ENCODE peak calls at places on chromosomes 7 and 10, in five cellular contexts. U, Z, K, I and R are unnamed samples. For H3K4me1, the result is how much of the 10 kb centered on the place peaks cover.

GRCh38 chr10:94076325-94076841 is 82.7 kb downstream of the PLCE1 start:
- DNase-seq in U (no peak), Z (no peak), K (peak), I (no peak), R (no peak)

GRCh38 chr7:3915337-3915865 is 614.3 kb downstream of the SDK1 start:
- DNase-seq in U (no peak), Z (no peak), K (no peak), I (no peak), R (no peak)

GRCh38 chr7:5414876-5415275 is 8.8 kb downstream of the TNRC18 start:
- DNase-seq in U (no peak), Z (no peak), K (peak), I (peak), R (peak)

GRCh38 chr10:27564381-27564780 is 60.3 kb downstream of the RAB18 start:
- DNase-seq in U (no peak), Z (no peak), K (no peak), I (no peak), R (no peak)

GRCh38 chr7:150451833-150452431 is 1.5 kb downstream of the GIMAP8 start:
- DNase-seq in U (no peak), Z (no peak), K (no peak), I (no peak), R (no peak)

GRCh38 chr10:112115781-112116385 is 67.7 kb downstream of the GPAM start:
- DNase-seq in U (peak), Z (no peak), K (no peak), I (peak), R (no peak)

GRCh38 chr7:146291900-146292299 is 175.3 kb downstream of the CNTNAP2 start:
- DNase-seq in U (no peak), Z (no peak), K (no peak), I (no peak), R (no peak)

GRCh38 chr10:10803273-10803672 is 214.4 kb upstream of the CELF2 start:
- DNase-seq in U (no peak), Z (no peak), K (no peak), I (no peak), R (no peak)

GRCh38 chr7:5064391-5065106 is 18.9 kb downstream of the RBAK start:
- DNase-seq in U (no peak), Z (no peak), K (peak), I (no peak), R (no peak)

GRCh38 chr7:157521061-157521731 is 184.4 kb downstream of the DNAJB6 start:
- DNase-seq in U (no peak), Z (peak), K (no peak), I (no peak), R (no peak)

GRCh38 chr7:117041822-117042221 is 88.5 kb downstream of the ST7 start:
- DNase-seq in U (no peak), Z (no peak), K (no peak), I (no peak), R (no peak)

GRCh38 chr7:27303021-27303420 is 60.4 kb downstream of the EVX1 start:
- DNase-seq in U (no peak), Z (no peak), K (no peak), I (peak), R (no peak)

GRCh38 chr10:43137701-43137970 is 609 bp upstream of the CSGALNACT2 start:
- DNase-seq in U (no peak), Z (no peak), K (peak), I (peak), R (peak)

GRCh38 chr7:43872401-43873165 is 3.3 kb upstream of the MRPS24 start:
- DNase-seq in U (no peak), Z (peak), K (peak), I (no peak), R (no peak)

GRCh38 chr7:30920584-30921539 is 9.2 kb downstream of the AQP1 start:
- DNase-seq in U (peak), Z (peak), K (peak), I (peak), R (peak)

GRCh38 chr10:64396105-64396504 is 874.9 kb downstream of the REEP3 start:
- DNase-seq in U (no peak), Z (no peak), K (peak), I (no peak), R (no peak)

GRCh38 chr7:20470726-20471125 is 140.0 kb downstream of the ITGB8 start:
- DNase-seq in U (no peak), Z (no peak), K (peak), I (no peak), R (no peak)

GRCh38 chr7:35003679-35004278 is 33.5 kb downstream of the DPY19L1 start:
- DNase-seq in U (peak), Z (peak), K (peak), I (peak), R (peak)

GRCh38 chr7:98216941-98217622 is 5.8 kb downstream of the BHLHA15 start:
- DNase-seq in U (peak), Z (peak), K (no peak), I (no peak), R (peak)

GRCh38 chr7:81051811-81052413 is 133.1 kb upstream of the SEMA3C start:
- DNase-seq in U (no peak), Z (no peak), K (peak), I (no peak), R (no peak)

GRCh38 chr7:98372993-98373392 is 27.9 kb downstream of the BAIAP2L1 start:
- DNase-seq in U (no peak), Z (no peak), K (peak), I (no peak), R (no peak)

GRCh38 chr7:130987092-130987491 is 253.1 kb upstream of the KLF14 start:
- DNase-seq in U (no peak), Z (no peak), K (peak), I (peak), R (no peak)

GRCh38 chr7:455110-455928 is 64.3 kb downstream of the PDGFA start:
- DNase-seq in U (peak), Z (no peak), K (no peak), I (peak), R (peak)

GRCh38 chr7:68438016-68438415 is 1160.3 kb upstream of the AUTS2 start:
- DNase-seq in U (no peak), Z (no peak), K (no peak), I (no peak), R (no peak)

GRCh38 chr10:53090725-53091124 is 318.1 kb upstream of the MBL2 start:
- DNase-seq in U (no peak), Z (no peak), K (no peak), I (no peak), R (no peak)

GRCh38 chr10:84140036-84140379 is 699 bp downstream of the GHITM start:
- DNase-seq in U (peak), Z (no peak), K (peak), I (peak), R (peak)

GRCh38 chr7:122380993-122381392 is 76.4 kb upstream of the FEZF1 start:
- DNase-seq in U (no peak), Z (no peak), K (no peak), I (no peak), R (no peak)

GRCh38 chr7:133052357-133052756 is 29.5 kb downstream of the CHCHD3 start:
- DNase-seq in U (no peak), Z (no peak), K (peak), I (no peak), R (no peak)

GRCh38 chr7:66967029-66967428 is 28.4 kb downstream of the SBDS start:
- DNase-seq in U (no peak), Z (peak), K (no peak), I (no peak), R (no peak)
- TF ChIP-seq CTCF in U (no peak), Z (no peak), K (no peak), I (no peak), R (no peak)

GRCh38 chr7:47326808-47327207 is 255.1 kb downstream of the TNS3 start:
- DNase-seq in U (no peak), Z (peak), K (peak), I (peak), R (no peak)
- H3K4me3 ChIP-seq in U (no peak), Z (peak), K (peak), I (no peak), R (no peak)

GRCh38 chr10:120458432-120458831 is 1.4 kb downstream of the PLPP4 start:
- DNase-seq in U (no peak), Z (no peak), K (no peak), I (no peak), R (no peak)
- H3K4me1 ChIP-seq in U (under half), Z (under half), K (under half), I (under half), R (under half)

DNA sequence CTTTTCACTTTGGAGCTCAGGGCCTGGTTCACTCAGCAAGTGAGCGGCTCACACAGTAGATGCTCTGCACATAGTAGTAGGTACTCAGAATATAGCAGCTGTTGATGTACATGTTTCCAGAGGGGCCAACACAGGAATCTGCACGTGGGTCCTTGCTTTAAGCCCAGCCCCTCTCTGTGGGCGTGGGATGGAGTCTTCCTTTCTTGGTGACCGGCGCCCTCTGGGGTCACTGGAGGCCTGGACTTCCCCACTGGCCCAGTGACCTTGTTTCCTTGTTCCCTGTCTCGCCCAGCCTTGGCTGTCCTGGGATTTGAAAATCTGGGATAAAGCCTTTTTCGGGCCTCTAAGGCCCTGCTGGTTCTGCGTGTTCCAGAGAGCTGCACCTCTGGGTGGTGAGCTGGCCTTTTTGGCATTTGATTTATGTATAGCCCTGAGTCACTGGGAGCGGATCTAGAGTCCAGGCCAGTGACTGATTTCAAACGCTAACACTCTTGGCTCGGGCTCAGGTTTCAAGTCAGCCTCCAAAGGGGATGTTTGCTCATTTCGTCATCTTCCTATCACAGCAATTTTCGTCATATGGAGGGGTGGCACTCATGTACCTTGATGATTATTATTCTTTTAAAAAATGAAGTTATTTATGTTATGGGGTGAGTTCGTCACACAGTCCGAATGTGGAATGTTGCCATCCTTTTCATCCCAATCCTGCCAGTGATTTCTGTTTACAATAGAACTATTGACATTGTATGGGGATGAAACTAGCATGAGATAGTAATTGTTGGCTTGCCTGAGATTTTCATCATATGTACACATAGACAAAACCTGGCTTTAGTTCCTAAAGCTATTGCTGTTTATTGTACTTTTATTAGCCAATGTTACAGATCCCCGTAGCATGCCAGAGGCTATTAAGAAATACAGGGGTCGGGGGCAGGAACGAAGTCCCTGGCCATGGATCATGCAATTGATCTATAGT is 65.5 kb downstream of the CUX1 start:
- DNase-seq in U (peak), Z (peak), K (peak), I (peak), R (peak)
- TF ChIP-seq CTCF in U (no peak), Z (no peak), K (no peak), I (no peak), R (no peak)

DNA sequence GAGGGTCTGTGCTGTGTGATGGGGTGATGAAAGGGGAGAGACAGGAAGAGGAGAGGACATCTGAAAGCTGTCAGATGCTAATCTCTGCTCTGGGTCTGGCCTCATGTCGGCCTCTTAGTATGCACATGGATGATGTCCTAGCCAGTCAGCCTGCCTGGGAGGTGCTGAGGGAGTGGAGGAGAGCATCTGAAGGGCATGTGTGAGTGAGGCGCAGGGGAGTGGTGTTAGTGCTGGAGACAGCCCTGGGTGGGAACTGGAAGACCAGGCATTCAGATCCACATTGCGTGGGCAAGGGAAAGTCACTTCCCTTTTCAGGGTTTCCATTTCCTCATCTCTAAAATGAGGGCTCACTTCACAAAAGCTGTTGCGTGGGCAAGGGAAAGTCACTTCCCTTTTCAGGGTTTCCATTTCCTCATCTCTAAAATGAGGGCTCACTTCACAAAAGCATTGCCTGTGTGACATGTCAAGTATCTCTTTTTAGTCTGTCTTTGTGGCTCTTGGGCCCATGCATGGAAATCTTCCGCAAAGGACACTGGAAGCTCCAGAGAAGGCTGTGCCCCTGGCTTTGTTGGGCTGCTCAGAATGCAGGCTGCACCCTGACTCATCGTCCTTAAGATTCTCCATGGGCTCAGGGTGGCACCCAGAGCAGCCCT is 10.1 kb downstream of the SFTPD start:
- DNase-seq in U (no peak), Z (peak), K (no peak), I (no peak), R (peak)
- H3K4me3 ChIP-seq in U (no peak), Z (no peak), K (no peak), I (no peak), R (no peak)

DNA sequence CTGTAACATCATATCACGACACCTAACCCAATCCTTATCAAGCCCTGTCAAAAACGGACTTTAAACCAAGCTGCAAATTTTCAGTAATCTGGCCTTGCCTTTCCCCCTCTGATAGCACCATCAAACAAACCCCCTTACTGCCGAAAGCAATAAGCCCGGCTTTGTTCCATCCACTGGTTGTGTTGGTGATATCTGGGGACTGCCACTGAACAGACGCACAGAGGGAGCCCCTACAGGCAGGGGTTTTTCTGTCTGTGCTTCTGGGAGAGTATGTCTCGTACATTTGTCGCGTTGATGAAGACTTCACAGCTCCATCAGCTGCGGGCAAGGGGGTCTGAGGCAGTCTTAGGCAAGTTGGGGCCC is 550 bp upstream of the PLAU start:
- DNase-seq in U (no peak), Z (no peak), K (no peak), I (no peak), R (no peak)
- H3K4me1 ChIP-seq in U (under half), Z (under half), K (under half), I (under half), R (half or more)

DNA sequence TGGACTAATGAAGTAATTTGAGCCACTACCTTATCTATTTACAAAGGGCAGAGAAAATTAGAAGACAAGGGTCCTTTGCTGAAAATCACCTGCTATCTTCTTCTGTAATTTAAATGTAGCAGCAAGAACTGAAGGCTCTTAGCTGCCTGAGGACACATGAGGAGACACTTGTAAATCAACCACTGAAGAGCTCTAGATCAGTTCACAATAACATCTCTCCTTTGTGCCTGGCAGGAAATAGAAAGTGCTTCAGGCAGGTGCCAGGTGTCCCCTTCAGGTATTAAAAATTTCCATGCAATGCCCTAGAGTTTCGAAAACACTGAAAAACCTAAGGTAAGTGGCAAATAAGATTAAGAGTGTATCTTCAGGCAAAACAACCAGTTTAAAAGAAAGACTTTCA is 474.6 kb downstream of the GRM8 start:
- DNase-seq in U (no peak), Z (no peak), K (no peak), I (no peak), R (no peak)
- TF ChIP-seq CTCF in U (no peak), Z (no peak), K (no peak), I (no peak), R (no peak)

DNA sequence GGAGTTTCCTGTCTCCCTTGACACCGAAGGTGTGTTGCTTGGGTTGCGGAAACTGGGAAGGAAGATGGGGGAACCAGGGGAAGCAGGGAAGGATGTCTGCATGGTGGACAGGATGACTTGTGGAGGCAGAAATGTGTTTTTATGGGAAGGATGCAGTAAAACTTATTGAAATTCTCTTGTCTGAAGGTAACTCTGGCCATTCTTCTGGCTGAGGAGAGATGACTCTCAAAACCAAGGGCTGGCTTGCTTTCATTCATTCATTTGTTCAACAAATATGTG is 1.5 kb downstream of the UBTD1 start:
- DNase-seq in U (no peak), Z (no peak), K (no peak), I (no peak), R (no peak)
- H3K4me3 ChIP-seq in U (no peak), Z (peak), K (peak), I (no peak), R (peak)

GRCh38 chr7:155962968-155963300 is 150.7 kb upstream of the SHH start:
- DNase-seq in U (no peak), Z (peak), K (no peak), I (no peak), R (no peak)
- H3K4me1 ChIP-seq in U (under half), Z (under half), K (under half), I (under half), R (under half)